ENCODE peak calls at places on chromosomes 2 and 18, in nine cellular contexts. Q is GM20000, B is HCEC 1CT, W is hepatic stellate cell, T is glutamatergic neuron, D is AG20443, Z is T-helper 9 cell, L is NCI-H2029, A is mammary epithelial cell. O is an unnamed sample.

GRCh38 chr2:176536739-176537138 is 267.5 kb downstream of the MTX2 start:
- DNase-seq in Z (no peak), T (no peak), B (no peak), Q (no peak), A (peak), W (no peak), L (peak), D (no peak), O (peak)

GRCh38 chr2:71798266-71799012 is 345.1 kb downstream of the DYSF start:
- DNase-seq in A (peak), B (peak), T (peak), D (peak), Z (no peak), L (no peak), W (peak), Q (peak), O (peak)

GRCh38 chr2:10331702-10332401 is 29.1 kb downstream of the HPCAL1 start:
- DNase-seq in Q (peak), B (no peak), L (peak), Z (peak), D (no peak), W (no peak), A (no peak), T (no peak), O (no peak)

GRCh38 chr2:216287251-216287650 is 85.0 kb downstream of the MARCHF4 start:
- DNase-seq in A (no peak), W (peak), Z (no peak), L (no peak), Q (no peak), B (peak), T (peak), D (peak), O (no peak)

GRCh38 chr2:76610451-76610850 is 899.7 kb upstream of the GCFC2 start:
- DNase-seq in Q (no peak), L (no peak), T (no peak), Z (no peak), A (no peak), W (no peak), B (no peak), D (no peak), O (no peak)

GRCh38 chr2:164896634-164897033 is 55.0 kb upstream of the COBLL1 start:
- DNase-seq in T (no peak), Q (peak), B (peak), Z (no peak), D (no peak), A (peak), W (no peak), L (no peak), O (peak)

GRCh38 chr18:56459451-56459777 is 179.0 kb downstream of the TXNL1 start:
- DNase-seq in Q (no peak), T (no peak), Z (no peak), W (no peak), A (no peak), D (no peak), B (no peak), L (no peak), O (no peak)

GRCh38 chr2:46304635-46305034 is 7.4 kb downstream of the EPAS1 start:
- DNase-seq in Q (no peak), A (no peak), D (no peak), W (no peak), T (no peak), Z (no peak), B (no peak), L (no peak), O (no peak)

GRCh38 chr2:240836781-240837467 is 16.9 kb upstream of the KIF1A start:
- DNase-seq in Q (no peak), T (no peak), W (peak), B (peak), A (no peak), D (peak), L (no peak), Z (no peak), O (peak)

GRCh38 chr2:115369380-115369779 is 926.9 kb downstream of the DPP10 start:
- DNase-seq in Q (no peak), B (no peak), W (no peak), D (no peak), L (no peak), A (no peak), Z (no peak), T (no peak), O (no peak)

GRCh38 chr2:239932881-239933735 is 92.0 kb downstream of the NDUFA10 start:
- DNase-seq in A (no peak), Z (no peak), W (no peak), B (no peak), D (no peak), Q (no peak), T (peak), L (no peak), O (no peak)

GRCh38 chr2:22403748-22404147 is 981.2 kb upstream of the KLHL29 start:
- DNase-seq in B (no peak), L (no peak), A (no peak), T (no peak), Z (no peak), Q (no peak), D (no peak), W (no peak), O (no peak)

GRCh38 chr2:159755788-159756187 is 42.2 kb downstream of the CD302 start:
- DNase-seq in W (peak), D (peak), Q (no peak), Z (no peak), L (no peak), T (no peak), B (peak), A (peak), O (peak)

GRCh38 chr2:84031312-84031711 is 427.8 kb downstream of the SUCLG1 start:
- DNase-seq in B (no peak), T (no peak), W (no peak), L (no peak), Z (no peak), D (no peak), A (no peak), Q (no peak), O (no peak)

GRCh38 chr2:26177122-26177521 is 4.2 kb downstream of the GAREM2 start:
- DNase-seq in L (no peak), Z (no peak), Q (no peak), A (no peak), B (no peak), W (no peak), T (no peak), D (no peak), O (no peak)

GRCh38 chr2:30886101-30886500 is 78.9 kb upstream of the CAPN13 start:
- DNase-seq in A (peak), B (no peak), Q (no peak), W (no peak), L (no peak), D (no peak), T (no peak), Z (no peak), O (peak)

GRCh38 chr2:150555957-150556356 is 68.5 kb upstream of the RND3 start:
- DNase-seq in Z (no peak), T (no peak), D (no peak), W (no peak), B (no peak), L (no peak), A (no peak), Q (no peak), O (no peak)

GRCh38 chr2:179129574-179130238 is 79.8 kb upstream of the CCDC141 start:
- DNase-seq in A (no peak), T (no peak), B (peak), L (no peak), Q (peak), Z (no peak), D (peak), W (peak), O (peak)

GRCh38 chr2:230582851-230583283 is 129.8 kb upstream of the CAB39 start:
- DNase-seq in Q (peak), D (no peak), W (peak), T (no peak), A (peak), B (peak), L (no peak), Z (no peak), O (peak)

GRCh38 chr2:172021955-172022354 is 22.2 kb downstream of the METAP1D start:
- DNase-seq in L (no peak), Z (no peak), A (no peak), Q (no peak), D (peak), W (peak), T (no peak), B (no peak), O (no peak)

GRCh38 chr2:233072838-233073237 is 12.7 kb downstream of the INPP5D start:
- DNase-seq in W (no peak), T (no peak), Z (no peak), B (no peak), L (no peak), A (no peak), Q (no peak), D (no peak), O (no peak)

GRCh38 chr18:21361297-21361880 is 119.4 kb downstream of the GREB1L start:
- DNase-seq in W (no peak), Q (no peak), Z (no peak), L (no peak), D (no peak), T (no peak), A (no peak), B (peak), O (no peak)

GRCh38 chr2:173658946-173659371 is 304.3 kb downstream of the CDCA7 start:
- DNase-seq in T (no peak), L (no peak), B (peak), D (peak), Q (no peak), W (no peak), A (no peak), Z (no peak), O (peak)

GRCh38 chr18:50192903-50193795 is 1.8 kb downstream of the MYO5B start:
- DNase-seq in Q (no peak), B (no peak), A (peak), W (no peak), D (no peak), L (no peak), Z (no peak), T (no peak), O (peak)

GRCh38 chr2:158904126-158904525 is 64.3 kb upstream of the TANC1 start:
- DNase-seq in B (no peak), W (no peak), D (no peak), Z (no peak), L (no peak), A (no peak), T (no peak), Q (no peak), O (no peak)

GRCh38 chr2:101082993-101083392 is 68.2 kb downstream of the TBC1D8 start:
- DNase-seq in Q (no peak), W (no peak), T (no peak), B (no peak), Z (no peak), L (no peak), A (no peak), D (no peak), O (no peak)

O was measured in PC-3.